ENCODE peak calls at places on chromosomes 16 and 17, in five cellular contexts. K, E, I, H and N are unnamed samples.

GRCh38 chr17:27526603-27527002 is 70.4 kb downstream of the KSR1 start:
- DNase-seq in I (no peak), E (no peak), H (peak), K (no peak), N (peak)

GRCh38 chr17:80395402-80396151 is 19.4 kb upstream of the ENDOV start:
- DNase-seq in K (no peak), H (no peak), I (no peak), E (peak), N (no peak)

GRCh38 chr16:46929378-46930332 is 43.8 kb downstream of the DNAJA2 start:
- DNase-seq in K (peak), H (peak), I (peak), E (peak), N (peak)

GRCh38 chr16:53695070-53695469 is 8.6 kb downstream of the RPGRIP1L start:
- DNase-seq in I (peak), H (no peak), E (no peak), K (no peak), N (peak)

GRCh38 chr16:76441391-76441790 is 164.2 kb downstream of the CNTNAP4 start:
- DNase-seq in I (no peak), K (no peak), E (no peak), H (no peak), N (no peak)

GRCh38 chr17:70447588-70447987 is 278.3 kb downstream of the KCNJ2 start:
- DNase-seq in K (no peak), E (no peak), I (peak), H (no peak), N (no peak)

GRCh38 chr17:12900474-12900873 is 111.2 kb downstream of the ARHGAP44 start:
- DNase-seq in I (no peak), H (no peak), K (no peak), E (no peak), N (no peak)

GRCh38 chr17:63910096-63910495 is 962 bp downstream of the CSHL1 start:
- DNase-seq in I (no peak), E (no peak), K (no peak), H (no peak), N (no peak)

GRCh38 chr17:28402224-28402630 is 3.8 kb downstream of the SLC46A1 start:
- DNase-seq in K (no peak), H (no peak), E (no peak), I (peak), N (no peak)

GRCh38 chr17:34051046-34051445 is 204.0 kb upstream of the CCL2 start:
- DNase-seq in H (peak), K (no peak), I (no peak), E (no peak), N (no peak)

GRCh38 chr16:17318200-17318599 is 152.6 kb downstream of the XYLT1 start:
- DNase-seq in E (no peak), K (no peak), I (no peak), H (no peak), N (peak)

GRCh38 chr16:88387941-88388627 is 5.3 kb downstream of the ZNF469 start:
- DNase-seq in K (no peak), I (peak), E (no peak), H (peak), N (peak)

GRCh38 chr16:71423865-71424264 is 18.0 kb downstream of the TLE7 start:
- DNase-seq in H (no peak), E (no peak), K (no peak), I (no peak), N (no peak)

GRCh38 chr17:69173118-69173517 is 31.4 kb upstream of the ABCA6 start:
- DNase-seq in I (no peak), E (no peak), K (no peak), H (no peak), N (no peak)

GRCh38 chr17:48850792-48851325 is 20.0 kb downstream of the CALCOCO2 start:
- DNase-seq in H (no peak), I (no peak), K (no peak), E (no peak), N (no peak)

GRCh38 chr17:15453782-15454181 is 13.6 kb downstream of the CDRT4 start:
- DNase-seq in E (no peak), I (no peak), H (no peak), K (no peak), N (no peak)

GRCh38 chr16:25586826-25587225 is 104.9 kb upstream of the HS3ST4 start:
- DNase-seq in K (no peak), H (no peak), E (no peak), I (no peak), N (no peak)

GRCh38 chr16:66588981-66589713 is 9.9 kb downstream of the CMTM2 start:
- DNase-seq in H (peak), K (peak), E (no peak), I (peak), N (no peak)

GRCh38 chr17:69716571-69716970 is 302.1 kb downstream of the MAP2K6 start:
- DNase-seq in I (no peak), H (no peak), E (no peak), K (no peak), N (no peak)

GRCh38 chr17:61208301-61209098 is 191.1 kb upstream of the TBX2 start:
- DNase-seq in E (no peak), K (no peak), I (no peak), H (no peak), N (peak)

GRCh38 chr16:52435573-52435972 is 111.4 kb downstream of the TOX3 start:
- DNase-seq in E (no peak), H (peak), K (peak), I (no peak), N (no peak)

GRCh38 chr17:68296217-68297140 is 5.2 kb downstream of the ARSG start:
- DNase-seq in I (no peak), E (no peak), H (no peak), K (no peak), N (no peak)

GRCh38 chr17:27319536-27320221 is 25.8 kb downstream of the WSB1 start:
- DNase-seq in E (no peak), I (no peak), H (no peak), K (no peak), N (peak)

GRCh38 chr17:73820686-73821448 is 176.6 kb upstream of the SDK2 start:
- DNase-seq in E (peak), I (no peak), H (peak), K (peak), N (no peak)

GRCh38 chr17:66978514-66979061 is 14.1 kb downstream of the CACNG4 start:
- DNase-seq in E (peak), H (no peak), K (no peak), I (no peak), N (no peak)

GRCh38 chr16:68237243-68238028 is 1.5 kb upstream of the ESRP2 start:
- DNase-seq in I (peak), E (peak), H (peak), K (peak), N (peak)

GRCh38 chr16:68234188-68235104 is 1.5 kb downstream of the ESRP2 start:
- DNase-seq in E (no peak), H (no peak), K (no peak), I (peak), N (peak)

GRCh38 chr16:68236804-68237242 is 896 bp upstream of the ESRP2 start:
- DNase-seq in I (no peak), H (peak), K (no peak), E (no peak), N (no peak)

GRCh38 chr16:68235105-68235881 is 634 bp downstream of the ESRP2 start:
- DNase-seq in I (peak), E (no peak), H (peak), K (no peak), N (no peak)

GRCh38 chr16:68235882-68236803 is at the start of gene ESRP2:
- DNase-seq in K (no peak), E (peak), I (peak), H (peak), N (no peak)
- H2AFZ ChIP-seq in K (peak), E (peak), I (peak), H (peak), N (peak)

GRCh38 chr17:40566027-40566426 is 755 bp upstream of the CCR7 start:
- DNase-seq in H (no peak), I (no peak), K (no peak), E (no peak), N (no peak)
- H3K4me3 ChIP-seq in H (no peak), I (no peak), K (no peak), E (no peak), N (no peak)

GRCh38 chr17:1077536-1078061 is 80.7 kb downstream of the TIMM22 start:
- DNase-seq in E (no peak), I (no peak), H (no peak), K (no peak), N (no peak)

GRCh38 chr17:1076299-1076981 is 79.5 kb downstream of the TIMM22 start:
- DNase-seq in I (no peak), K (no peak), H (no peak), E (no peak), N (no peak)

GRCh38 chr17:1078062-1078711 is 81.3 kb downstream of the TIMM22 start:
- DNase-seq in E (peak), K (no peak), H (no peak), I (no peak), N (no peak)

GRCh38 chr17:1076982-1077302 is 80.0 kb downstream of the TIMM22 start:
- DNase-seq in E (no peak), I (no peak), H (no peak), K (no peak), N (no peak)

GRCh38 chr17:1078831-1079561 is 82.1 kb downstream of the TIMM22 start:
- DNase-seq in H (peak), I (no peak), E (peak), K (no peak), N (peak)
- H3K4me2 ChIP-seq in H (peak), I (no peak), E (no peak), K (no peak), N (no peak)

GRCh38 chr16:57541754-57542435 is 548 bp upstream of the ADGRG5 start:
- DNase-seq in K (no peak), I (no peak), H (no peak), E (no peak), N (no peak)

GRCh38 chr16:57539072-57539796 is 2.9 kb upstream of the CCDC102A start:
- DNase-seq in I (no peak), E (no peak), H (no peak), K (peak), N (no peak)

GRCh38 chr16:57540387-57540786 is 2.1 kb upstream of the ADGRG5 start:
- DNase-seq in I (no peak), K (no peak), H (no peak), E (no peak), N (no peak)

GRCh38 chr16:57538235-57538711 is 1.9 kb upstream of the CCDC102A start:
- DNase-seq in H (no peak), E (no peak), K (no peak), I (no peak), N (no peak)

DNA sequence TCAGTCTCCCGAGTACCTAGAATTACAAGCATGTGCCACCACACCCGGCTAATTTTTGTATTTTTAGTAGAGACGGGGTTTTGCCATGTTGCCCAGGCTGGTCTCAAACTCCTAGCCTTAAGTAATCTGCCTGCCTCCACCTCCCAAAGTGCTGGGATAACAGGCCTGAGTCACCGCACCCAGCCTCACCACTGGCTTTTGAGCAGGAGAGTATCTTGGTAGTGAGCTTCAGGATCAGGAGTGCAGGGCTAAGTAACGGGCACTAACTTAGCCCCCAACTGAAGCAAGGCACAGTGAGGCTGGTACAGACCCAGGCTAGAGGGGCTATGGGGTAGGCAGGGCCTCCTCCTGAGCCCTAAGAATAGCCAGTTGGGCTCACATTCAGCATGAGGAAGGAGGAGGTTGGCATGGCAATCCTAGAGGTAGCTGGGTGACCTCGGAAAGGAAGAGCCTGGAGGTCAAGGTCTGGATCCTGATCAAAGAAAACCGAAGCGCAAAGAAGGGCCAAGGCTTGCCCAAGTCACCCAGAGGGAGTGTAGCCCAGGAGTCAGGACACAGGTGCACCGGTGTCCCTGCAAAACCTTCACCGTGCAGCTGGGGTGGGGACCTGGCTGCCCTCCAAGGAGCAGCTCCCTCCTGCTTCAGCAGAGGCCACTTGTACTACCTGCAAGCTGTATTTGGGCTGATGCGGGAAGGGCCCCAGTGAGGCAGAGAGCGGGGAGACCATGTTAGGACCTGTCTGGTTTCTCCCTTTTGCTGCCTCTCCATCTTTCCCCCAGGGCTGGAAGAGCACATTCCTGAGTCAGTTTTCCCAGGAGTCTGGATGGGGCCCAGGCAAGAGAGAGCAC is 1.3 kb upstream of the ADGRG5 start:
- DNase-seq in E (peak), H (no peak), I (no peak), K (no peak), N (no peak)
- H2AFZ ChIP-seq in E (no peak), H (no peak), I (no peak), K (no peak), N (no peak)

GRCh38 chr17:55731586-55732250 is 9.1 kb upstream of the TMEM100 start:
- DNase-seq in E (no peak), I (no peak), K (no peak), H (peak), N (peak)
- H3K4me3 ChIP-seq in E (no peak), I (no peak), K (no peak), H (no peak), N (peak)

GRCh38 chr16:84597518-84598390 is 20.1 kb downstream of the COTL1 start:
- DNase-seq in H (no peak), E (no peak), I (no peak), K (peak), N (peak)
- H3K4me2 ChIP-seq in H (peak), E (no peak), I (no peak), K (peak), N (peak)

DNA sequence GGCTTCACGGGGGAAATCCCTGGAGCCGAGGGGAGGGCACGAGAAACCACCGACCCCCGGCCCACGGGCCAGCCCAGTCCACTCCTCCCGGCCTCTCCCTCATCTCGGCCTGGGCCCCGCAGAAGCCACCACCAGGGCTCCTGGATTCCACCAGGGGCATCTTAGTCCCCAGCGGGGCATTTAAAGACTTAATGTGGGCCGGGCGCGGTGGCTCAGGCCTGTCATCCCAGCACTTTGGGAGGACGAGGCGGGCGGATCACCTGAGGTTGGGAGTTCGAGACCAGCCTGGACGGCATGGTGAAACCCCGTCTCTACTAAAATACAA is 24.1 kb upstream of the ABR start:
- DNase-seq in K (no peak), H (no peak), I (no peak), E (no peak), N (no peak)
- H2AFZ ChIP-seq in K (no peak), H (peak), I (peak), E (peak), N (peak)